ENCODE peak calls at places on chromosomes 5 and 9, in eight cellular contexts. E, P, I, O, T, H, B and Q are unnamed samples.

GRCh38 chr9:134150557-134151214 is 13.7 kb downstream of the RNU6ATAC start:
- DNase-seq in E (no peak), P (no peak), I (no peak), O (no peak), T (no peak), H (no peak), B (no peak), Q (no peak)

GRCh38 chr5:74412064-74412463 is 228.5 kb downstream of the ENC1 start:
- DNase-seq in E (no peak), P (no peak), I (no peak), O (no peak), T (no peak), H (no peak), B (no peak), Q (no peak)

GRCh38 chr5:94433393-94434149 is 184.8 kb downstream of the KIAA0825 start:
- DNase-seq in E (peak), P (peak), I (peak), O (no peak), T (peak), H (no peak), B (peak), Q (peak)

GRCh38 chr5:116942622-116943021 is 368.0 kb upstream of the SEMA6A start:
- DNase-seq in E (no peak), P (no peak), I (no peak), O (no peak), T (no peak), H (no peak), B (no peak), Q (peak)

GRCh38 chr5:134114886-134115805 is 665 bp downstream of the TCF7 start:
- DNase-seq in E (peak), P (no peak), I (no peak), O (peak), T (peak), H (peak), B (no peak), Q (no peak)

GRCh38 chr9:99128133-99128406 is 23.2 kb downstream of the TGFBR1 start:
- DNase-seq in E (no peak), P (no peak), I (no peak), O (no peak), T (no peak), H (no peak), B (no peak), Q (no peak)

GRCh38 chr9:17695482-17695881 is 116.6 kb downstream of the SH3GL2 start:
- DNase-seq in E (no peak), P (no peak), I (no peak), O (no peak), T (no peak), H (no peak), B (no peak), Q (no peak)

GRCh38 chr9:129809346-129809745 is 6.4 kb downstream of the TOR1B start:
- DNase-seq in E (no peak), P (no peak), I (no peak), O (no peak), T (no peak), H (no peak), B (no peak), Q (no peak)

GRCh38 chr5:78630047-78630446 is 18.5 kb downstream of the LHFPL2 start:
- DNase-seq in E (no peak), P (no peak), I (no peak), O (no peak), T (no peak), H (no peak), B (no peak), Q (no peak)

GRCh38 chr9:118362123-118362522 is 657.9 kb downstream of the TLR4 start:
- DNase-seq in E (no peak), P (peak), I (no peak), O (no peak), T (no peak), H (no peak), B (no peak), Q (peak)

GRCh38 chr5:424259-425110 is 18.5 kb upstream of the EXOC3 start:
- DNase-seq in E (no peak), P (no peak), I (no peak), O (peak), T (no peak), H (no peak), B (no peak), Q (peak)

GRCh38 chr5:423626-424258 is 19.2 kb upstream of the EXOC3 start:
- DNase-seq in E (no peak), P (no peak), I (no peak), O (no peak), T (no peak), H (no peak), B (no peak), Q (no peak)

GRCh38 chr5:427415-428087 is 15.4 kb upstream of the EXOC3 start:
- DNase-seq in E (no peak), P (no peak), I (no peak), O (peak), T (no peak), H (no peak), B (no peak), Q (no peak)

GRCh38 chr5:426392-426976 is 16.5 kb upstream of the EXOC3 start:
- DNase-seq in E (no peak), P (no peak), I (no peak), O (no peak), T (no peak), H (no peak), B (no peak), Q (no peak)

GRCh38 chr5:425714-426113 is 17.3 kb upstream of the EXOC3 start:
- DNase-seq in E (no peak), P (peak), I (peak), O (no peak), T (no peak), H (no peak), B (no peak), Q (peak)
- TF ChIP-seq CTCF in E (no peak), P (no peak), I (peak), O (no peak), T (no peak), H (no peak), B (peak), Q (peak)

DNA sequence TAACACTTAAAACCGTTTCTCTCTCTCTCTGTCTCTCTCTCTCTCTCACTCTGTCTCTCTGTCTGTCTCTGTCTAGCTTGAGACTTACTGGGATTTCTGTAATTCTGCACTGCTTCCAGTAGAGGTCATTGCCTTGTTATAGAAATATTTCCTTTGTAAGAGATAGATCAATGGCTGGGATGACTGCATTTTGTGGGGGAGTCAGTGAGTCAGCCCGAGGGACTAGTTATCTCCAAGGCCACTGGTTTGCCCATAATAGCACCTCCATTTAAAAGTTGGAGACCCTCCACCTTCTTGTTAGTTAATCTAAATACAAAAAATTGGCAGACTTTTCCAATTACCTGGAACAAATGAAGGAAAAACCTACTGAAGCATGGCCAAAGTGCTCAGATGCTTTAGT is 547.2 kb downstream of the LRRC70 start:
- DNase-seq in E (peak), P (peak), I (peak), O (no peak), T (no peak), H (no peak), B (no peak), Q (peak)
- TF ChIP-seq CTCF in E (no peak), P (peak), I (peak), O (no peak), T (no peak), H (no peak), B (peak), Q (peak)

GRCh38 chr9:110083866-110084265 is 124.1 kb downstream of the C9orf152 start:
- DNase-seq in E (no peak), P (no peak), I (no peak), O (no peak), T (no peak), H (no peak), B (no peak), Q (no peak)
- TF ChIP-seq CTCF in E (no peak), P (no peak), I (no peak), O (no peak), T (no peak), H (no peak), B (no peak), Q (no peak)

DNA sequence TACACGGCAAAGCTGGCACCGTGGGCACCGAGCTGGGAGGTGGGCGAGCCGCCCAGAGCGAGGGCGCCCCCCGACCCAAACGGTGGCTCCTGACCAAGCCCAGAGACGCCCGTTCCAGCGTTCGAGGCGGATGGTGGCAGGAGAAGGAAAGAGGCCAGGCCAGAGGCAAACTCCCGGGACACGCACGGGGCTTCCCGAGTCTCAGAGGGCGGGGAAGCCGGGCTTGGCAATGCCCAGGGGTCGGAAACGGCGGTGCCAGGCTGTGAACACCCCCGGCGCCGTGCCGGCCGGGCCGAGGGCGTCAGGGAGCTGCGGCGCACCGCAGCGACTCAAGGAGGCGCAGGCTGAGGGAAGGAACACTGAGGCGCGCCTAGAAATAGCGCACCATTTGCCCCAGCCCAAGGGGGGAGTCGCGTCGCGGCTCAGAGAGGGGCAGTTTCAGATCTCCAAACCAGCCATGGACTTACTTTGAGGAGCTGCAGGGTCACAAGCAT is 397 bp downstream of the SPRY4 start:
- DNase-seq in E (peak), P (no peak), I (no peak), O (no peak), T (no peak), H (peak), B (no peak), Q (no peak)
- TF ChIP-seq CTCF in E (no peak), P (peak), I (peak), O (no peak), T (no peak), H (no peak), B (no peak), Q (peak)

DNA sequence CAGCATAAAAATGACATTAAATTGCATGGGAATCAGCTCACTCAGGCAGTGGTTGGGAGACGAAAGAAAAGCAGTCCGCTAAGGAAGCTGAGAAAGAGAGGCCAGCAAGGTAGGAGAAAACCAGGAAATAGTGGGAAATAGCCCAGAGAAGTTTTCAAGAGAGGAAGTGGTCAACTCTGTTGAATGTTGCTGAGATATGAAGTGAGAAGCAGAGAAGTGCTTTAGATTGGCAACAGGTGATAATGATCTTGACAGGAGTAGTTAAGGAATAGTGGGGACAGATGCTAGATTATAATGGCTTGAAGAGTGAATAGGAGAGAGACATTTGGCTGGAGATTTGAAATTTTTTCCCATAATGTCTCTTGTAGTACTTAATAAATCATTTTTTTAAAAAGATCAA is 30.8 kb downstream of the CNTRL start:
- DNase-seq in E (no peak), P (no peak), I (no peak), O (no peak), T (no peak), H (no peak), B (no peak), Q (no peak)
- TF ChIP-seq CTCF in E (no peak), P (no peak), I (no peak), O (no peak), T (no peak), H (no peak), B (no peak), Q (no peak)

DNA sequence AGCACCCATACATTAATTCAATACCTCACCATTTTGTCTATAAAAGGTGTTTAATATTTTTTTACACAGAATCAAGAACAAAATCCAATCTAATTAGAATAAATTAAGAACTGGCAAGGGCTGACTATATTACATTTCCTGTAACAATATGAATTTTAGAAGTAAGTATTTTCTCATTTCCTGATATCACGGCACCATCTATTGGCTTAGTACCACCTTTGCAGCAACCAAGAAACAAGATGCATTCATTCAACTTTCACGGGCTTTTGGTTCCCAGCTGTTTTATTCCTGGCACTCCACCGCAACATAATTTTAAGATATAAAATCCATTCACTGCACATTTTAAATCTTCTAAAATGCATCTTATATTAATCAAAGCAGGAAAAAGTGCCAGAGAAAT is 20.6 kb downstream of the PSMB7 start:
- DNase-seq in E (no peak), P (no peak), I (no peak), O (no peak), T (no peak), H (no peak), B (no peak), Q (no peak)
- TF ChIP-seq CTCF in E (no peak), P (no peak), I (no peak), O (no peak), T (no peak), H (no peak), B (no peak), Q (no peak)